ENCODE peak calls at places on chromosome 9, in four cellular contexts. I is Caco-2, V is MM.1S, R is upper lobe of right lung. D is an unnamed sample.
A peak's percentile ranks its signal among the peaks of the same experiment; 100 is the strongest.

GRCh38 chr9:136665704-136666363 is 3.1 kb downstream of the EGFL7 start:
- DNase-seq in I (peak; percentile 62), V (no peak), R (no peak), D (peak; percentile 17)

GRCh38 chr9:10274983-10275382 is 337.8 kb downstream of the PTPRD start:
- DNase-seq in I (no peak), V (no peak), R (no peak), D (no peak)

GRCh38 chr9:116156621-116157314 is 3.2 kb downstream of the PAPPA start:
- DNase-seq in I (no peak), V (no peak), R (peak; percentile 66), D (peak; percentile 38)

GRCh38 chr9:69674112-69674511 is 1.9 kb upstream of the APBA1 start:
- DNase-seq in I (no peak), V (no peak), R (no peak), D (no peak)

GRCh38 chr9:72494051-72494450 is 27.4 kb upstream of the TMC1 start:
- DNase-seq in I (no peak), V (no peak), R (no peak), D (no peak)

GRCh38 chr9:108444400-108445358 is 411.1 kb downstream of the ACTL7B start:
- DNase-seq in I (no peak), V (no peak), R (no peak), D (peak; percentile 68)

GRCh38 chr9:87786876-87787275 is 61.0 kb downstream of the CTSL start:
- DNase-seq in I (no peak), V (no peak), R (no peak), D (no peak)

GRCh38 chr9:137156567-137157375 is 13.1 kb downstream of the LRRC26 start:
- DNase-seq in I (no peak), V (peak; percentile 17), R (no peak), D (peak; percentile 35)

GRCh38 chr9:77063645-77064285 is 44.3 kb downstream of the FOXB2 start:
- DNase-seq in I (no peak), V (no peak), R (no peak), D (peak; percentile 74)

GRCh38 chr9:114856942-114857315 is 51.1 kb upstream of the TNFSF15 start:
- DNase-seq in I (no peak), V (no peak), R (no peak), D (no peak)

GRCh38 chr9:96420468-96421219 is 2.5 kb upstream of the ZNF367 start:
- DNase-seq in I (peak; percentile 83), V (peak; percentile 15), R (no peak), D (peak; percentile 88)

GRCh38 chr9:89837152-89837551 is 232.3 kb downstream of the GADD45G start:
- DNase-seq in I (no peak), V (no peak), R (no peak), D (no peak)

GRCh38 chr9:84315278-84315877 is 25.2 kb downstream of the SLC28A3 start:
- DNase-seq in I (peak; percentile 32), V (peak; percentile 69), R (no peak), D (peak; percentile 14)

GRCh38 chr9:108675708-108676107 is 180.1 kb downstream of the ACTL7B start:
- DNase-seq in I (no peak), V (no peak), R (no peak), D (no peak)

GRCh38 chr9:91273853-91274552 is 87.7 kb downstream of the AUH start:
- DNase-seq in I (no peak), V (peak; percentile 55), R (no peak), D (peak; percentile 7)

GRCh38 chr9:18268381-18268780 is 205.6 kb upstream of the ADAMTSL1 start:
- DNase-seq in I (no peak), V (no peak), R (no peak), D (no peak)

GRCh38 chr9:133752739-133753446 is 14.7 kb upstream of the SARDH start:
- DNase-seq in I (no peak), V (no peak), R (no peak), D (no peak)
- H3K27me3 ChIP-seq in I (no peaks in the 10 kb centered on the region), V (peaks cover 91% of the 10 kb centered on the region), R (peaks cover 5% of the 10 kb centered on the region), D (no peaks in the 10 kb centered on the region)

DNA sequence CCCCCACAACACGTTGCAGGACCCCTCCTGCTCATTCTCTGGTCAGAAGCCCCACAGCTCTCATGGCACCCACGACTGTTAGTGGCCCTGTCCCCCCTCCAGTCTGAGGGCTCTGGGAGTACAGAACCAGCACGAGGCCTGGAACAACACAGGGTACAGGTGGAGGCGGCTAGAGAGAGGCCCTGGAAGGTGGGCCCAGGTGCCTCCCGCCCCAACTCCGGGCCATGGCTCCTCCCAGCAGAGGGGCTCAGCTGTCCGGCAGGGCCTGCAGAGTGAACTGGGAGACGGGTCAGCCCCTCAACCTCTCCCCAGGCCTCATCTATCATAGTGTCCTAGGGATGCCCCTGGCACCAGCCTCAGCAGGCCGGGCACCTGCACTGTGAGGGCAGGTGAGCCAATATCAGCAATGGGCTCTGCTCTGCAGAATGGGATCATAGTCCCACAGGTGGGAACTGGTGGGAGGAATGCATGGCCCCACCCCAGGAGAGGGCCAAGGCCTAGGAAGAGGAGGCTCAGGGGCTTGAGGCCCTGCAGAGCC is 58.6 kb downstream of the BARX1 start:
- DNase-seq in I (no peak), V (no peak), R (peak; percentile 45), D (no peak)
- H3K36me3 ChIP-seq in I (no peaks in the 10 kb centered on the region), V (no peaks in the 10 kb centered on the region), R (no peaks in the 10 kb centered on the region), D (no peaks in the 10 kb centered on the region)

DNA sequence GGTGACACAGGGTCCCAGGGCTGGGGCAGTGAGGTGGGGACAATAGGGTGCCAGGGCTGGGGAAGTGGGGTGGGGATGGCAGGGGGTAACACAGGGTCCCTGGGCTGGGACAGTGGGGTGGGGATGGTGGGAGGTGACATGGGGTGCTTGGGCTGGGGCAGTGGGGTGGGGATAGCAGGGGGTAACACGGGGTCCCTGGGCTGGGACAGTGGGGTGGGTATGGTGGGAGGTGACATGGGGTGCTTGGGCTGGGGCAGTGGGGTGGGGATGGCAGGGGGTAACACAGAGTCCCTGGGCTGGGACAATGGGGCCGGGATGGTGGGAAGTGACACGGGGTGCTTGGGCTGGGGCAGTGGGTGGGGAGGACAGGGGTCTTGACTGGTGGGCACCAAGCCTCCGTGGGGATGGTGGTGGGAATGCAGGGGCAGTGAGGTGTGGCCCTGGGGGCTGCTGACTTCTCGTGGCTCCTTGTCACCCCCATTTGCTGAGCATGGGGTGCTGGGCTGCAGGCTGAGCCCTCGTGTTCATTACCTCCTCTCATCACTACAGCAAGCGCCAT is 41.7 kb downstream of the OLFM1 start:
- DNase-seq in I (no peak), V (no peak), R (no peak), D (no peak)
- H3K27me3 ChIP-seq in I (no peaks in the 10 kb centered on the region), V (peaks cover 88% of the 10 kb centered on the region), R (no peaks in the 10 kb centered on the region), D (no peaks in the 10 kb centered on the region)

GRCh38 chr9:113176748-113177147 is 25.9 kb downstream of the SLC31A2 start:
- DNase-seq in I (no peak), V (no peak), R (no peak), D (no peak)

GRCh38 chr9:113179839-113180238 is 29.0 kb downstream of the SLC31A2 start:
- DNase-seq in I (no peak), V (peak; percentile 69), R (no peak), D (no peak)

GRCh38 chr9:113181165-113181564 is 30.4 kb downstream of the SLC31A2 start:
- DNase-seq in I (no peak), V (no peak), R (no peak), D (no peak)

GRCh38 chr9:113173341-113173740 is 22.5 kb downstream of the SLC31A2 start:
- DNase-seq in I (no peak), V (no peak), R (no peak), D (no peak)

DNA sequence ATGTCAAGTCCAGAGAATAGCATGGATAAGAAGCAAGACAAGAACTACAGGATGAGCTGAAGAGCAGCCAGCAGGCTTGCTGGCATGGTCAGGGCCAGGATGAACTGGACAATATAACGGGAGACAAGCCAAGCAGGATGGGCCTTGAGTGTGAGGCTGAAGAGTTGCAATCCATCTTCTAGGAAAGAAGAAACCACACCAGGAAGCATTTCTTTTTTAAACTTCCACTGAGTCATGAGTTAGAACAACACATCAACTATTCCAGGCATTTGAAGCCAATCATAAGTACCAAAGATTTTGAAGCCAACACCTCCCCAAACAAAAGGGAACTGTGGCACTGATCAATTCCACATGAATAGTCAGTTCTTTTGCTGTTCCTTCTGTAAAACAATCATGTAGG is 27.3 kb downstream of the SLC31A2 start:
- DNase-seq in I (no peak), V (no peak), R (no peak), D (peak; percentile 7)
- H3K36me3 ChIP-seq in I (peaks cover 3% of the 10 kb centered on the region), V (peaks cover 23% of the 10 kb centered on the region), R (peaks cover 96% of the 10 kb centered on the region), D (peaks cover 52% of the 10 kb centered on the region)

GRCh38 chr9:93003552-93004407 is 54.7 kb upstream of the SUSD3 start:
- DNase-seq in I (peak; percentile 49), V (peak; percentile 66), R (peak; percentile 87), D (peak; percentile 44)
- H3K27me3 ChIP-seq in I (no peaks in the 10 kb centered on the region), V (no peaks in the 10 kb centered on the region), R (no peaks in the 10 kb centered on the region), D (no peaks in the 10 kb centered on the region)

DNA sequence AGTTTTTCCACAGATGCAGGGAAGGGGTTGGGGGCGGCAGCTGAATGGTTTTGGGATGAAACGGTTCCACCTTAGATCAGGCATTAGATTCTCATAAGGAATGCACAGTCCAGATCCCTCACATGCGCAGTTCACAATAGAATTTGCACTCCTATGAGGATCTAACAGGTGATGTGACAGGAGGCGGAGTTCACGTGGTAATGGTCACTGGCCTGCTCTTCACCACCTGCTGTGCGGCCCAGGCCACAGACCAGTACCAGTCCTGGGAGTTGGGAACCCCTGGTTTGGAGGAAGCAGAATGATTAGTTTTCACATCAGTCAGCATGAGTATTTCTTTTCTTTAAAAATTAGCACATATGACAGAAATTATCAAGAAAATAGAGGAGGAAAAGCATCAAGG is 26.3 kb downstream of the ANP32B start:
- DNase-seq in I (no peak), V (no peak), R (no peak), D (no peak)
- H3K36me3 ChIP-seq in I (peaks cover 2% of the 10 kb centered on the region), V (peaks cover 38% of the 10 kb centered on the region), R (peaks cover 90% of the 10 kb centered on the region), D (peaks cover 97% of the 10 kb centered on the region)

D was measured in MG63.